ENCODE peak calls at places on chromosomes 5 and 9, in eight cellular contexts. One of them, this sample, is unnamed. For H3K9me3, the result is how much of the 10 kb centered on the place peaks cover.

GRCh38 chr5:98455660-98456059 is 317.8 kb upstream of the RGMB start:
- DNase-seq in cardiac muscle cell: no peak
- DNase-seq in esophagus squamous epithelium: no peak
- DNase-seq in mesenchymal stem cell: peak
- DNase-seq in kidney: no peak
- DNase-seq in IMR-90: peak
- DNase-seq in mucosa of descending colon: no peak
- DNase-seq in PC-9: no peak
- DNase-seq in this sample: no peak

GRCh38 chr9:122498883-122499288 is 11.7 kb upstream of the OR1J2 start:
- DNase-seq in cardiac muscle cell: no peak
- DNase-seq in esophagus squamous epithelium: no peak
- DNase-seq in mesenchymal stem cell: peak
- DNase-seq in kidney: no peak
- DNase-seq in IMR-90: peak
- DNase-seq in mucosa of descending colon: peak
- DNase-seq in PC-9: peak
- DNase-seq in this sample: no peak

GRCh38 chr5:32094691-32095090 is 79.4 kb downstream of the GOLPH3 start:
- DNase-seq in cardiac muscle cell: no peak
- DNase-seq in esophagus squamous epithelium: no peak
- DNase-seq in mesenchymal stem cell: no peak
- DNase-seq in kidney: no peak
- DNase-seq in IMR-90: no peak
- DNase-seq in mucosa of descending colon: no peak
- DNase-seq in PC-9: no peak
- DNase-seq in this sample: no peak

GRCh38 chr5:125848746-125849145 is 574.5 kb upstream of the GRAMD2B start:
- DNase-seq in cardiac muscle cell: no peak
- DNase-seq in esophagus squamous epithelium: no peak
- DNase-seq in mesenchymal stem cell: no peak
- DNase-seq in kidney: no peak
- DNase-seq in IMR-90: no peak
- DNase-seq in mucosa of descending colon: no peak
- DNase-seq in PC-9: no peak
- DNase-seq in this sample: no peak

GRCh38 chr5:175885813-175886212 is 14.4 kb downstream of the CPLX2 start:
- DNase-seq in cardiac muscle cell: no peak
- DNase-seq in esophagus squamous epithelium: no peak
- DNase-seq in mesenchymal stem cell: no peak
- DNase-seq in kidney: no peak
- DNase-seq in IMR-90: no peak
- DNase-seq in mucosa of descending colon: no peak
- DNase-seq in PC-9: no peak
- DNase-seq in this sample: no peak

GRCh38 chr5:83227611-83228010 is 150.3 kb downstream of the XRCC4 start:
- DNase-seq in cardiac muscle cell: no peak
- DNase-seq in esophagus squamous epithelium: no peak
- DNase-seq in mesenchymal stem cell: no peak
- DNase-seq in kidney: no peak
- DNase-seq in IMR-90: peak
- DNase-seq in mucosa of descending colon: no peak
- DNase-seq in PC-9: no peak
- DNase-seq in this sample: no peak

GRCh38 chr9:77021928-77022782 is 2.7 kb downstream of the FOXB2 start:
- DNase-seq in cardiac muscle cell: no peak
- DNase-seq in esophagus squamous epithelium: no peak
- DNase-seq in mesenchymal stem cell: no peak
- DNase-seq in kidney: no peak
- DNase-seq in IMR-90: no peak
- DNase-seq in mucosa of descending colon: no peak
- DNase-seq in PC-9: no peak
- DNase-seq in this sample: no peak

GRCh38 chr5:45179686-45180085 is 370.9 kb downstream of the MRPS30 start:
- DNase-seq in cardiac muscle cell: no peak
- DNase-seq in esophagus squamous epithelium: no peak
- DNase-seq in mesenchymal stem cell: no peak
- DNase-seq in kidney: no peak
- DNase-seq in IMR-90: no peak
- DNase-seq in mucosa of descending colon: no peak
- DNase-seq in PC-9: no peak
- DNase-seq in this sample: no peak

GRCh38 chr9:131666779-131667178 is 73.1 kb downstream of the RAPGEF1 start:
- DNase-seq in cardiac muscle cell: no peak
- DNase-seq in esophagus squamous epithelium: no peak
- DNase-seq in mesenchymal stem cell: no peak
- DNase-seq in kidney: no peak
- DNase-seq in IMR-90: no peak
- DNase-seq in mucosa of descending colon: no peak
- DNase-seq in PC-9: no peak
- DNase-seq in this sample: no peak

GRCh38 chr5:148542812-148543211 is 111.5 kb downstream of the HTR4 start:
- DNase-seq in cardiac muscle cell: no peak
- DNase-seq in esophagus squamous epithelium: no peak
- DNase-seq in mesenchymal stem cell: peak
- DNase-seq in kidney: no peak
- DNase-seq in IMR-90: peak
- DNase-seq in mucosa of descending colon: no peak
- DNase-seq in PC-9: no peak
- DNase-seq in this sample: no peak

GRCh38 chr9:134350416-134350994 is 24.2 kb downstream of the RXRA start:
- DNase-seq in cardiac muscle cell: no peak
- DNase-seq in esophagus squamous epithelium: no peak
- DNase-seq in mesenchymal stem cell: no peak
- DNase-seq in kidney: no peak
- DNase-seq in IMR-90: no peak
- DNase-seq in mucosa of descending colon: no peak
- DNase-seq in PC-9: no peak
- DNase-seq in this sample: no peak

GRCh38 chr5:125525356-125525755 is 778.9 kb upstream of the ZNF608 start:
- DNase-seq in cardiac muscle cell: no peak
- DNase-seq in esophagus squamous epithelium: no peak
- DNase-seq in mesenchymal stem cell: no peak
- DNase-seq in kidney: no peak
- DNase-seq in IMR-90: no peak
- DNase-seq in mucosa of descending colon: no peak
- DNase-seq in PC-9: no peak
- DNase-seq in this sample: no peak

GRCh38 chr5:163938595-163938994 is 433.2 kb downstream of the MAT2B start:
- DNase-seq in cardiac muscle cell: no peak
- DNase-seq in esophagus squamous epithelium: no peak
- DNase-seq in mesenchymal stem cell: peak
- DNase-seq in kidney: no peak
- DNase-seq in IMR-90: peak
- DNase-seq in mucosa of descending colon: no peak
- DNase-seq in PC-9: no peak
- DNase-seq in this sample: no peak

GRCh38 chr5:159906463-159906862 is 9.8 kb upstream of the ADRA1B start:
- DNase-seq in cardiac muscle cell: no peak
- DNase-seq in esophagus squamous epithelium: no peak
- DNase-seq in mesenchymal stem cell: no peak
- DNase-seq in kidney: no peak
- DNase-seq in IMR-90: no peak
- DNase-seq in mucosa of descending colon: no peak
- DNase-seq in PC-9: no peak
- DNase-seq in this sample: no peak

GRCh38 chr9:19154135-19154612 is 26.9 kb upstream of the PLIN2 start:
- DNase-seq in cardiac muscle cell: no peak
- DNase-seq in esophagus squamous epithelium: no peak
- DNase-seq in mesenchymal stem cell: peak
- DNase-seq in kidney: no peak
- DNase-seq in IMR-90: peak
- DNase-seq in mucosa of descending colon: peak
- DNase-seq in PC-9: no peak
- DNase-seq in this sample: no peak

GRCh38 chr9:36207546-36208012 is 16.9 kb downstream of the CLTA start:
- DNase-seq in cardiac muscle cell: no peak
- DNase-seq in esophagus squamous epithelium: no peak
- DNase-seq in mesenchymal stem cell: peak
- DNase-seq in kidney: no peak
- DNase-seq in IMR-90: peak
- DNase-seq in mucosa of descending colon: no peak
- DNase-seq in PC-9: no peak
- DNase-seq in this sample: no peak

GRCh38 chr5:10701567-10702039 is 59.4 kb downstream of the DAP start:
- DNase-seq in cardiac muscle cell: peak
- DNase-seq in esophagus squamous epithelium: no peak
- DNase-seq in mesenchymal stem cell: peak
- DNase-seq in kidney: no peak
- DNase-seq in IMR-90: peak
- DNase-seq in mucosa of descending colon: peak
- DNase-seq in PC-9: peak
- DNase-seq in this sample: no peak

GRCh38 chr9:137947012-137947411 is 69.4 kb downstream of the CACNA1B start:
- DNase-seq in cardiac muscle cell: no peak
- DNase-seq in esophagus squamous epithelium: no peak
- DNase-seq in mesenchymal stem cell: no peak
- DNase-seq in kidney: no peak
- DNase-seq in IMR-90: no peak
- DNase-seq in mucosa of descending colon: no peak
- DNase-seq in PC-9: no peak
- DNase-seq in this sample: no peak
- H3K9me3 ChIP-seq in cardiac muscle cell: under half
- H3K9me3 ChIP-seq in esophagus squamous epithelium: under half
- H3K9me3 ChIP-seq in mesenchymal stem cell: under half
- H3K9me3 ChIP-seq in kidney: under half
- H3K9me3 ChIP-seq in IMR-90: half or more
- H3K9me3 ChIP-seq in mucosa of descending colon: under half
- H3K9me3 ChIP-seq in PC-9: under half
- H3K9me3 ChIP-seq in this sample: under half

GRCh38 chr9:137969685-137970084 is 92.1 kb downstream of the CACNA1B start:
- DNase-seq in cardiac muscle cell: no peak
- DNase-seq in esophagus squamous epithelium: no peak
- DNase-seq in mesenchymal stem cell: no peak
- DNase-seq in kidney: peak
- DNase-seq in IMR-90: no peak
- DNase-seq in mucosa of descending colon: no peak
- DNase-seq in PC-9: no peak
- DNase-seq in this sample: no peak
- H3K9me3 ChIP-seq in cardiac muscle cell: under half
- H3K9me3 ChIP-seq in esophagus squamous epithelium: under half
- H3K9me3 ChIP-seq in mesenchymal stem cell: under half
- H3K9me3 ChIP-seq in kidney: under half
- H3K9me3 ChIP-seq in IMR-90: half or more
- H3K9me3 ChIP-seq in mucosa of descending colon: under half
- H3K9me3 ChIP-seq in PC-9: under half
- H3K9me3 ChIP-seq in this sample: under half

GRCh38 chr9:61665829-61666228 is 476.0 kb downstream of the SPATA31A7 start:
- DNase-seq in cardiac muscle cell: no peak
- DNase-seq in esophagus squamous epithelium: no peak
- DNase-seq in mesenchymal stem cell: no peak
- DNase-seq in kidney: no peak
- DNase-seq in IMR-90: no peak
- DNase-seq in mucosa of descending colon: no peak
- DNase-seq in PC-9: no peak
- DNase-seq in this sample: no peak
- H3K9me3 ChIP-seq in cardiac muscle cell: under half
- H3K9me3 ChIP-seq in esophagus squamous epithelium: under half
- H3K9me3 ChIP-seq in mesenchymal stem cell: under half
- H3K9me3 ChIP-seq in kidney: under half
- H3K9me3 ChIP-seq in IMR-90: under half
- H3K9me3 ChIP-seq in mucosa of descending colon: under half
- H3K9me3 ChIP-seq in PC-9: under half
- H3K9me3 ChIP-seq in this sample: under half

GRCh38 chr9:111548623-111549022 is 23.6 kb downstream of the ZNF483 start:
- DNase-seq in cardiac muscle cell: no peak
- DNase-seq in esophagus squamous epithelium: no peak
- DNase-seq in mesenchymal stem cell: no peak
- DNase-seq in kidney: no peak
- DNase-seq in IMR-90: no peak
- DNase-seq in mucosa of descending colon: no peak
- DNase-seq in PC-9: no peak
- DNase-seq in this sample: no peak

GRCh38 chr9:111542497-111543254 is 17.7 kb downstream of the ZNF483 start:
- DNase-seq in cardiac muscle cell: no peak
- DNase-seq in esophagus squamous epithelium: no peak
- DNase-seq in mesenchymal stem cell: peak
- DNase-seq in kidney: no peak
- DNase-seq in IMR-90: no peak
- DNase-seq in mucosa of descending colon: no peak
- DNase-seq in PC-9: no peak
- DNase-seq in this sample: no peak
- H3K9me3 ChIP-seq in cardiac muscle cell: under half
- H3K9me3 ChIP-seq in esophagus squamous epithelium: half or more
- H3K9me3 ChIP-seq in mesenchymal stem cell: half or more
- H3K9me3 ChIP-seq in kidney: under half
- H3K9me3 ChIP-seq in IMR-90: half or more
- H3K9me3 ChIP-seq in mucosa of descending colon: half or more
- H3K9me3 ChIP-seq in PC-9: half or more
- H3K9me3 ChIP-seq in this sample: under half

GRCh38 chr5:173094012-173094661 is 38.0 kb downstream of the CREBRF start:
- DNase-seq in cardiac muscle cell: no peak
- DNase-seq in esophagus squamous epithelium: no peak
- DNase-seq in mesenchymal stem cell: peak
- DNase-seq in kidney: no peak
- DNase-seq in IMR-90: peak
- DNase-seq in mucosa of descending colon: no peak
- DNase-seq in PC-9: no peak
- DNase-seq in this sample: no peak
- H3K9me3 ChIP-seq in cardiac muscle cell: under half
- H3K9me3 ChIP-seq in esophagus squamous epithelium: under half
- H3K9me3 ChIP-seq in mesenchymal stem cell: under half
- H3K9me3 ChIP-seq in kidney: under half
- H3K9me3 ChIP-seq in IMR-90: under half
- H3K9me3 ChIP-seq in mucosa of descending colon: under half
- H3K9me3 ChIP-seq in PC-9: under half
- H3K9me3 ChIP-seq in this sample: under half

GRCh38 chr9:4812872-4813271 is 20.1 kb downstream of the RCL1 start:
- DNase-seq in cardiac muscle cell: no peak
- DNase-seq in esophagus squamous epithelium: no peak
- DNase-seq in mesenchymal stem cell: no peak
- DNase-seq in kidney: no peak
- DNase-seq in IMR-90: no peak
- DNase-seq in mucosa of descending colon: no peak
- DNase-seq in PC-9: no peak
- DNase-seq in this sample: no peak
- H3K9me3 ChIP-seq in cardiac muscle cell: under half
- H3K9me3 ChIP-seq in esophagus squamous epithelium: under half
- H3K9me3 ChIP-seq in mesenchymal stem cell: under half
- H3K9me3 ChIP-seq in kidney: under half
- H3K9me3 ChIP-seq in IMR-90: under half
- H3K9me3 ChIP-seq in mucosa of descending colon: under half
- H3K9me3 ChIP-seq in PC-9: under half
- H3K9me3 ChIP-seq in this sample: under half

GRCh38 chr9:22232971-22233370 is 213.7 kb upstream of the DMRTA1 start:
- DNase-seq in cardiac muscle cell: no peak
- DNase-seq in esophagus squamous epithelium: no peak
- DNase-seq in mesenchymal stem cell: no peak
- DNase-seq in kidney: no peak
- DNase-seq in IMR-90: no peak
- DNase-seq in mucosa of descending colon: no peak
- DNase-seq in PC-9: no peak
- DNase-seq in this sample: no peak
- H3K9me3 ChIP-seq in cardiac muscle cell: under half
- H3K9me3 ChIP-seq in esophagus squamous epithelium: under half
- H3K9me3 ChIP-seq in mesenchymal stem cell: under half
- H3K9me3 ChIP-seq in kidney: under half
- H3K9me3 ChIP-seq in IMR-90: under half
- H3K9me3 ChIP-seq in mucosa of descending colon: under half
- H3K9me3 ChIP-seq in PC-9: under half
- H3K9me3 ChIP-seq in this sample: under half

This sample was measured in T-helper 17 cell.